ENCODE peak calls at places on chromosomes 1 and 21, in nine cellular contexts. D, N, Z, S, J, I, H, U and X are unnamed samples.
A peak's percentile ranks its signal among the peaks of the same experiment; 100 is the strongest.

GRCh38 chr1:51651552-51651942 is 34.7 kb downstream of the OSBPL9 start:
- DNase-seq in D (no peak), N (no peak), Z (no peak), S (no peak), J (no peak), I (no peak), H (no peak), U (no peak), X (no peak)

GRCh38 chr1:3587133-3587733 is 24.1 kb downstream of the MEGF6 start:
- DNase-seq in D (no peak), N (no peak), Z (no peak), S (no peak), J (no peak), I (no peak), H (no peak), U (no peak), X (no peak)

GRCh38 chr1:207828485-207829158 is 76.8 kb downstream of the CD46 start:
- DNase-seq in D (peak; percentile 45), N (peak; percentile 73), Z (peak; percentile 52), S (peak; percentile 48), J (peak; percentile 68), I (peak; percentile 92), H (peak; percentile 42), U (peak; percentile 83), X (no peak)

GRCh38 chr1:194952171-194952570 is 1656.1 kb downstream of the KCNT2 start:
- DNase-seq in D (no peak), N (no peak), Z (no peak), S (no peak), J (no peak), I (no peak), H (no peak), U (peak; percentile 11), X (no peak)

GRCh38 chr1:111192643-111193519 is 7.6 kb downstream of the DENND2D start:
- DNase-seq in D (no peak), N (peak; percentile 52), Z (no peak), S (no peak), J (no peak), I (peak; percentile 16), H (peak; percentile 41), U (no peak), X (no peak)

GRCh38 chr1:89407355-89407754 is 43.5 kb downstream of the GBP6 start:
- DNase-seq in D (no peak), N (no peak), Z (no peak), S (no peak), J (no peak), I (no peak), H (no peak), U (no peak), X (no peak)

GRCh38 chr1:85339089-85339488 is 62.7 kb upstream of the BCL10 start:
- DNase-seq in D (no peak), N (peak; percentile 90), Z (no peak), S (no peak), J (no peak), I (peak; percentile 71), H (no peak), U (no peak), X (no peak)

GRCh38 chr1:106526650-106527049 is 529.8 kb upstream of the PRMT6 start:
- DNase-seq in D (no peak), N (peak; percentile 21), Z (no peak), S (no peak), J (no peak), I (peak; percentile 1), H (no peak), U (peak; percentile 16), X (no peak)

GRCh38 chr1:237041795-237042466 is at the start of gene RYR2:
- DNase-seq in D (no peak), N (peak; percentile 51), Z (no peak), S (peak; percentile 35), J (no peak), I (no peak), H (no peak), U (no peak), X (no peak)

GRCh38 chr1:236280438-236281285 is 1.1 kb downstream of the ERO1B start:
- DNase-seq in D (peak; percentile 25), N (no peak), Z (no peak), S (peak; percentile 80), J (peak; percentile 66), I (no peak), H (peak; percentile 21), U (no peak), X (no peak)

GRCh38 chr21:45348591-45349327 is 56.2 kb upstream of the COL18A1 start:
- DNase-seq in D (no peak), N (no peak), Z (no peak), S (no peak), J (no peak), I (no peak), H (no peak), U (no peak), X (no peak)

GRCh38 chr1:167161242-167161641 is 59.4 kb upstream of the POU2F1 start:
- DNase-seq in D (no peak), N (peak; percentile 62), Z (no peak), S (no peak), J (no peak), I (peak; percentile 69), H (no peak), U (no peak), X (no peak)

GRCh38 chr1:182731852-182732575 is 47.6 kb upstream of the RGS8 start:
- DNase-seq in D (no peak), N (no peak), Z (no peak), S (no peak), J (no peak), I (no peak), H (no peak), U (no peak), X (no peak)

GRCh38 chr1:213523781-213524398 is 463.9 kb upstream of the PROX1 start:
- DNase-seq in D (no peak), N (no peak), Z (no peak), S (no peak), J (no peak), I (no peak), H (no peak), U (no peak), X (no peak)

GRCh38 chr1:160374291-160374690 is 7.4 kb downstream of the NHLH1 start:
- DNase-seq in D (no peak), N (no peak), Z (no peak), S (no peak), J (no peak), I (no peak), H (no peak), U (no peak), X (no peak)